ENCODE peak calls at places on chromosomes 5 and 9, in eight cellular contexts. P, D, T, L, X, Y, G and I are unnamed samples.

GRCh38 chr9:73008273-73008672 is 55.4 kb upstream of the ALDH1A1 start:
- DNase-seq in P (no peak), D (no peak), T (no peak), L (no peak), X (no peak), Y (no peak), G (no peak), I (no peak)

GRCh38 chr5:115096034-115096769 is 73.5 kb downstream of the TRIM36 start:
- DNase-seq in P (no peak), D (no peak), T (no peak), L (no peak), X (no peak), Y (no peak), G (no peak), I (no peak)

GRCh38 chr9:112705773-112706427 is 12.0 kb downstream of the INIP start:
- DNase-seq in P (no peak), D (no peak), T (peak; percentile 68), L (no peak), X (no peak), Y (peak; percentile 21), G (no peak), I (peak; percentile 30)

GRCh38 chr9:109865521-109865920 is 85.5 kb downstream of the PALM2AKAP2 start:
- DNase-seq in P (no peak), D (no peak), T (no peak), L (no peak), X (no peak), Y (no peak), G (no peak), I (no peak)

GRCh38 chr9:16039103-16039987 is 486.5 kb downstream of the CCDC171 start:
- DNase-seq in P (no peak), D (peak; percentile 20), T (no peak), L (no peak), X (no peak), Y (no peak), G (no peak), I (no peak)

GRCh38 chr9:100197553-100197952 is 98.5 kb downstream of the INVS start:
- DNase-seq in P (no peak), D (no peak), T (no peak), L (no peak), X (no peak), Y (no peak), G (no peak), I (no peak)

GRCh38 chr9:95000821-95001220 is 274.3 kb downstream of the AOPEP start:
- DNase-seq in P (no peak), D (no peak), T (no peak), L (no peak), X (no peak), Y (no peak), G (no peak), I (no peak)

GRCh38 chr5:122500245-122501086 is 188.4 kb downstream of the SNCAIP start:
- DNase-seq in P (no peak), D (no peak), T (peak; percentile 18), L (no peak), X (no peak), Y (peak; percentile 74), G (no peak), I (peak; percentile 50)

GRCh38 chr9:106878943-106879916 is 16.3 kb downstream of the ZNF462 start:
- DNase-seq in P (no peak), D (no peak), T (peak; percentile 90), L (no peak), X (no peak), Y (peak; percentile 62), G (no peak), I (peak; percentile 96)

GRCh38 chr5:172187118-172188032 is 649 bp downstream of the STK10 start:
- DNase-seq in P (peak; percentile 74), D (peak; percentile 78), T (peak; percentile 65), L (peak; percentile 61), X (peak; percentile 72), Y (peak; percentile 82), G (peak; percentile 37), I (peak; percentile 84)

GRCh38 chr5:10248378-10249260 is 1.1 kb downstream of the ATPSCKMT start:
- DNase-seq in P (no peak), D (peak; percentile 13), T (peak; percentile 31), L (no peak), X (no peak), Y (no peak), G (peak; percentile 5), I (no peak)

GRCh38 chr9:37650299-37650872 is 368 bp upstream of the FRMPD1 start:
- DNase-seq in P (no peak), D (no peak), T (peak; percentile 11), L (no peak), X (no peak), Y (no peak), G (no peak), I (no peak)

GRCh38 chr5:81020478-81021167 is 60.5 kb downstream of the RASGRF2 start:
- DNase-seq in P (no peak), D (no peak), T (no peak), L (no peak), X (no peak), Y (no peak), G (no peak), I (no peak)

GRCh38 chr5:130289132-130290088 is 385.1 kb downstream of the CHSY3 start:
- DNase-seq in P (no peak), D (no peak), T (no peak), L (no peak), X (no peak), Y (no peak), G (no peak), I (no peak)

GRCh38 chr9:96186601-96187011 is 115.4 kb downstream of the HSD17B3 start:
- DNase-seq in P (no peak), D (no peak), T (no peak), L (no peak), X (no peak), Y (no peak), G (no peak), I (no peak)

GRCh38 chr5:66960373-66961137 is 236.0 kb downstream of the CD180 start:
- DNase-seq in P (no peak), D (no peak), T (peak; percentile 49), L (no peak), X (no peak), Y (peak; percentile 61), G (no peak), I (peak; percentile 61)

GRCh38 chr5:88661870-88662207 is 221.1 kb downstream of the MEF2C start:
- DNase-seq in P (no peak), D (no peak), T (no peak), L (no peak), X (no peak), Y (no peak), G (no peak), I (no peak)

GRCh38 chr5:56638061-56638621 is 177.2 kb upstream of the MAP3K1 start:
- DNase-seq in P (no peak), D (no peak), T (no peak), L (no peak), X (no peak), Y (no peak), G (no peak), I (no peak)

GRCh38 chr9:92342825-92343488 is 17.2 kb downstream of the CENPP start:
- DNase-seq in P (no peak), D (no peak), T (no peak), L (no peak), X (no peak), Y (peak; percentile 49), G (peak; percentile 4), I (peak; percentile 32)

GRCh38 chr9:129023036-129023907 is 4.9 kb downstream of the SH3GLB2 start:
- DNase-seq in P (no peak), D (no peak), T (peak; percentile 84), L (no peak), X (no peak), Y (peak; percentile 84), G (no peak), I (peak; percentile 87)

GRCh38 chr5:62475072-62475471 is 62.5 kb downstream of the IPO11 start:
- DNase-seq in P (no peak), D (no peak), T (peak; percentile 20), L (no peak), X (no peak), Y (no peak), G (no peak), I (peak; percentile 90)

GRCh38 chr5:142655339-142656267 is 30.3 kb downstream of the FGF1 start:
- DNase-seq in P (peak; percentile 67), D (peak; percentile 70), T (peak; percentile 76), L (peak; percentile 67), X (peak; percentile 72), Y (peak; percentile 93), G (peak; percentile 21), I (peak; percentile 70)

GRCh38 chr5:147963948-147964693 is 57.8 kb upstream of the C5orf46 start:
- DNase-seq in P (no peak), D (no peak), T (no peak), L (no peak), X (no peak), Y (no peak), G (no peak), I (no peak)

GRCh38 chr5:104267282-104268015 is 704.9 kb upstream of the NUDT12 start:
- DNase-seq in P (no peak), D (no peak), T (no peak), L (no peak), X (no peak), Y (no peak), G (no peak), I (no peak)

GRCh38 chr9:124954255-124954654 is 13.4 kb upstream of the GOLGA1 start:
- DNase-seq in P (no peak), D (no peak), T (no peak), L (no peak), X (no peak), Y (no peak), G (no peak), I (no peak)

GRCh38 chr9:131257266-131258025 is 18.9 kb downstream of the FAM78A start:
- DNase-seq in P (no peak), D (no peak), T (no peak), L (no peak), X (no peak), Y (no peak), G (no peak), I (no peak)

GRCh38 chr5:9222054-9222738 is 323.7 kb downstream of the SEMA5A start:
- DNase-seq in P (no peak), D (no peak), T (no peak), L (no peak), X (no peak), Y (no peak), G (no peak), I (no peak)

GRCh38 chr5:109987970-109988369 is 298.2 kb downstream of the MAN2A1 start:
- DNase-seq in P (no peak), D (no peak), T (no peak), L (no peak), X (no peak), Y (no peak), G (no peak), I (no peak)

GRCh38 chr5:137619191-137619870 is 116.6 kb downstream of the KLHL3 start:
- DNase-seq in P (no peak), D (no peak), T (peak; percentile 89), L (no peak), X (no peak), Y (peak; percentile 84), G (no peak), I (peak; percentile 74)

GRCh38 chr5:2710910-2711309 is 40.6 kb downstream of the IRX2 start:
- DNase-seq in P (no peak), D (no peak), T (no peak), L (no peak), X (no peak), Y (peak; percentile 55), G (peak; percentile 1), I (no peak)

GRCh38 chr5:32710859-32711692 is at the start of gene NPR3:
- DNase-seq in P (no peak), D (peak; percentile 1), T (peak; percentile 46), L (no peak), X (no peak), Y (peak; percentile 70), G (no peak), I (peak; percentile 54)

GRCh38 chr9:97411789-97412627 is at the start of gene TDRD7:
- DNase-seq in P (peak; percentile 87), D (peak; percentile 89), T (peak; percentile 82), L (peak; percentile 85), X (peak; percentile 96), Y (peak; percentile 100), G (peak; percentile 80), I (peak; percentile 95)